ENCODE peak calls at places on chromosomes 4 and X, in four cellular contexts. One of them, this sample, is unnamed.
A peak's percentile ranks its signal among the peaks of the same experiment; 100 is the strongest.

GRCh38 chr4:161937596-161937995 is 226.2 kb downstream of the FSTL5 start:
- DNase-seq in H1: no peak
- DNase-seq in A549: no peak
- DNase-seq in SK-N-SH: no peak
- DNase-seq in this sample: no peak

GRCh38 chr4:26204249-26204825 is 116.5 kb upstream of the RBPJ start:
- DNase-seq in A549: no peak
- DNase-seq in SK-N-SH: no peak
- DNase-seq in H1: no peak
- DNase-seq in this sample: no peak

GRCh38 chr4:3130826-3131225 is 56.3 kb downstream of the HTT start:
- DNase-seq in H1: no peak
- DNase-seq in SK-N-SH: no peak
- DNase-seq in A549: no peak
- DNase-seq in this sample: no peak

GRCh38 chrX:17635231-17635630 is 102.1 kb upstream of the SCML1 start:
- DNase-seq in H1: peak; percentile 66
- DNase-seq in SK-N-SH: no peak
- DNase-seq in A549: no peak
- DNase-seq in this sample: peak; percentile 18

GRCh38 chrX:153812220-153812619 is 17.8 kb downstream of the SSR4 start:
- DNase-seq in H1: no peak
- DNase-seq in SK-N-SH: no peak
- DNase-seq in A549: no peak
- DNase-seq in this sample: no peak

GRCh38 chrX:15072259-15072658 is 197.6 kb downstream of the ASB9 start:
- DNase-seq in SK-N-SH: no peak
- DNase-seq in A549: no peak
- DNase-seq in H1: no peak
- DNase-seq in this sample: no peak

GRCh38 chr4:107689912-107690587 is 30.0 kb downstream of the PAPSS1 start:
- DNase-seq in SK-N-SH: no peak
- DNase-seq in H1: no peak
- DNase-seq in A549: peak; percentile 34
- DNase-seq in this sample: peak; percentile 94

GRCh38 chr4:61838072-61838471 is 637.9 kb downstream of the ADGRL3 start:
- DNase-seq in SK-N-SH: no peak
- DNase-seq in A549: no peak
- DNase-seq in H1: no peak
- DNase-seq in this sample: no peak

GRCh38 chr4:8640816-8641215 is 48.3 kb downstream of the CPZ start:
- DNase-seq in A549: no peak
- DNase-seq in SK-N-SH: no peak
- DNase-seq in H1: no peak
- DNase-seq in this sample: no peak

GRCh38 chrX:24553016-24553415 is 87.9 kb downstream of the PDK3 start:
- DNase-seq in SK-N-SH: no peak
- DNase-seq in H1: no peak
- DNase-seq in A549: no peak
- DNase-seq in this sample: no peak

GRCh38 chrX:12984629-12985303 is 9.9 kb downstream of the TMSB4X start:
- DNase-seq in H1: no peak
- DNase-seq in SK-N-SH: no peak
- DNase-seq in A549: peak; percentile 43
- DNase-seq in this sample: peak; percentile 35

GRCh38 chr4:86500527-86500926 is 93.6 kb upstream of the PTPN13 start:
- DNase-seq in SK-N-SH: no peak
- DNase-seq in H1: no peak
- DNase-seq in A549: no peak
- DNase-seq in this sample: no peak

GRCh38 chrX:154712781-154713391 is 38.0 kb downstream of the GAB3 start:
- DNase-seq in H1: no peak
- DNase-seq in A549: no peak
- DNase-seq in SK-N-SH: no peak
- DNase-seq in this sample: peak; percentile 73

GRCh38 chr4:4333265-4333706 is 43.2 kb downstream of the ZBTB49 start:
- DNase-seq in SK-N-SH: no peak
- DNase-seq in H1: no peak
- DNase-seq in A549: no peak
- DNase-seq in this sample: peak; percentile 84

GRCh38 chr4:55118397-55118796 is 7.0 kb downstream of the KDR start:
- DNase-seq in H1: no peak
- DNase-seq in SK-N-SH: no peak
- DNase-seq in A549: no peak
- DNase-seq in this sample: no peak

GRCh38 chrX:97126020-97126419 is 242.3 kb downstream of the RPA4 start:
- DNase-seq in H1: no peak
- DNase-seq in A549: no peak
- DNase-seq in SK-N-SH: no peak
- DNase-seq in this sample: peak; percentile 73

GRCh38 chr4:153467154-153467896 is 1.2 kb downstream of the TMEM131L start:
- DNase-seq in A549: peak; percentile 22
- DNase-seq in H1: peak; percentile 79
- DNase-seq in SK-N-SH: peak; percentile 54
- DNase-seq in this sample: no peak

GRCh38 chr4:8048856-8049686 is 109.4 kb upstream of the AFAP1 start:
- DNase-seq in H1: no peak
- DNase-seq in SK-N-SH: no peak
- DNase-seq in A549: no peak
- DNase-seq in this sample: no peak

GRCh38 chrX:13090261-13091110 is 46.1 kb upstream of the FAM9C start:
- DNase-seq in A549: no peak
- DNase-seq in SK-N-SH: no peak
- DNase-seq in H1: no peak
- DNase-seq in this sample: peak; percentile 51

GRCh38 chr4:154427149-154427548 is 64.5 kb downstream of the DCHS2 start:
- DNase-seq in A549: no peak
- DNase-seq in SK-N-SH: no peak
- DNase-seq in H1: no peak
- DNase-seq in this sample: no peak

GRCh38 chr4:128232719-128233118 is 54.9 kb downstream of the PGRMC2 start:
- DNase-seq in SK-N-SH: no peak
- DNase-seq in A549: no peak
- DNase-seq in H1: no peak
- DNase-seq in this sample: no peak

GRCh38 chrX:11449613-11450012 is 156.4 kb downstream of the AMELX start:
- DNase-seq in SK-N-SH: no peak
- DNase-seq in A549: no peak
- DNase-seq in H1: no peak
- DNase-seq in this sample: no peak

GRCh38 chrX:41561045-41561444 is 113.9 kb downstream of the NYX start:
- DNase-seq in SK-N-SH: no peak
- DNase-seq in H1: no peak
- DNase-seq in A549: peak; percentile 5
- DNase-seq in this sample: peak; percentile 95

GRCh38 chr4:183384516-183384915 is 59.9 kb upstream of the CDKN2AIP start:
- DNase-seq in A549: no peak
- DNase-seq in H1: no peak
- DNase-seq in SK-N-SH: no peak
- DNase-seq in this sample: no peak

GRCh38 chr4:96630839-96631238 is 790.9 kb downstream of the PDHA2 start:
- DNase-seq in SK-N-SH: no peak
- DNase-seq in A549: no peak
- DNase-seq in H1: no peak
- DNase-seq in this sample: no peak

GRCh38 chrX:24332868-24333267 is 19.0 kb upstream of the SUPT20HL2 start:
- DNase-seq in H1: no peak
- DNase-seq in SK-N-SH: no peak
- DNase-seq in A549: no peak
- DNase-seq in this sample: no peak

GRCh38 chrX:22159071-22159470 is 113.6 kb upstream of the CBLL2 start:
- DNase-seq in H1: no peak
- DNase-seq in A549: no peak
- DNase-seq in SK-N-SH: no peak
- DNase-seq in this sample: peak; percentile 29

GRCh38 chr4:13164783-13165371 is 319.3 kb downstream of the RAB28 start:
- DNase-seq in SK-N-SH: no peak
- DNase-seq in A549: no peak
- DNase-seq in H1: no peak
- DNase-seq in this sample: no peak

GRCh38 chrX:49071877-49072711 is 1.7 kb downstream of the PRAF2 start:
- DNase-seq in A549: no peak
- DNase-seq in H1: peak; percentile 60
- DNase-seq in SK-N-SH: peak; percentile 71
- DNase-seq in this sample: peak; percentile 67

GRCh38 chrX:41265615-41266014 is 68.3 kb upstream of the DDX3X start:
- DNase-seq in SK-N-SH: no peak
- DNase-seq in H1: no peak
- DNase-seq in A549: no peak
- DNase-seq in this sample: peak; percentile 69

GRCh38 chr4:15031993-15032660 is 29.8 kb downstream of the CPEB2 start:
- DNase-seq in SK-N-SH: no peak
- DNase-seq in A549: no peak
- DNase-seq in H1: no peak
- DNase-seq in this sample: peak; percentile 55

GRCh38 chr4:30245140-30245539 is 475.0 kb upstream of the PCDH7 start:
- DNase-seq in SK-N-SH: no peak
- DNase-seq in A549: no peak
- DNase-seq in H1: no peak
- DNase-seq in this sample: no peak

GRCh38 chr4:19486400-19486799 is 765.3 kb upstream of the SLIT2 start:
- DNase-seq in SK-N-SH: peak; percentile 28
- DNase-seq in A549: no peak
- DNase-seq in H1: no peak
- DNase-seq in this sample: no peak

GRCh38 chr4:89000844-89001360 is 56.1 kb downstream of the FAM13A start:
- DNase-seq in A549: peak; percentile 1
- DNase-seq in H1: no peak
- DNase-seq in SK-N-SH: peak; percentile 53
- DNase-seq in this sample: peak; percentile 60

GRCh38 chrX:106952089-106952488 is 31.9 kb downstream of the CLDN2 start:
- DNase-seq in A549: no peak
- DNase-seq in SK-N-SH: no peak
- DNase-seq in H1: no peak
- DNase-seq in this sample: no peak

GRCh38 chrX:9789555-9789954 is 3.3 kb downstream of the SHROOM2 start:
- DNase-seq in H1: no peak
- DNase-seq in SK-N-SH: no peak
- DNase-seq in A549: no peak
- DNase-seq in this sample: no peak

DNA sequence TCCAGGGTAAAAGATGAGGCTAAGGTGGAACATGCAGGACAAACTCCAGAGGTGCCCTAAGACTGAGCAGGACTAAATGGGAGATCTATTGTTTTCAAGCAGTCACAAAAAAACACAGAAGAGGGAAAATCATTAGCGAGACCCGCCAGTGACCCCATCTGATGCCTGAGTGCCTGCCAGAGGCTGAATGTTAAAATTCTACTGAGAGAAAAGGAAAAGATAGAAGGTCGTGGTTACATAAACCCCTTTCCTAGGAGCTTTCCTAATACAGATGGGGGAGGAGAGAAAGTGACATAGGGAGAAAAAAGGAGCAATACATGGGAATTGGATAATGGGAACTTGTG is 243.7 kb upstream of the KCNIP4 start:
- DNase-seq in H1: no peak
- DNase-seq in SK-N-SH: no peak
- DNase-seq in A549: no peak
- DNase-seq in this sample: no peak
- TF ChIP-seq RAD21 in H1: no peak
- TF ChIP-seq RAD21 in SK-N-SH: no peak
- TF ChIP-seq RAD21 in A549: no peak
- TF ChIP-seq RAD21 in this sample: no peak

DNA sequence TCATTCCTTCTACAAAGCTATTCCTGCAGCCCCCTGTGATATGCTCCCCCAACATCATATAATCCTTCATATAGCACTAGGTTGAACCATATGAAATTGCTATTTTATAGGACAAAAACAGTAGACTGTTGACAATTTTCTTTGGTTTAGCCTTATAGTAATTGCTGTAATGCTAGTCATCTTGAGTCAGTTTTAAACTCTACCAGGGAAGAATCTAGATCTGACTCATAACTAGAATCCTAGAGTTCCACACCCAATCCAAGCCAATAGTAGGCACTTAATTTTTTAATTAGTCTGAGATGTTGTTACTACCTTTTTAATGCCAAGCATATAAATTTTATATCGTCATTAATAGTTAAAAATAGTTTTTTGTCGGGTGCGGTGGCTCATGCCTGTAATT is 136.8 kb downstream of the CHRNA9 start:
- DNase-seq in SK-N-SH: no peak
- DNase-seq in A549: no peak
- DNase-seq in H1: no peak
- DNase-seq in this sample: peak; percentile 37
- TF ChIP-seq RAD21 in SK-N-SH: no peak
- TF ChIP-seq RAD21 in A549: no peak
- TF ChIP-seq RAD21 in H1: no peak
- TF ChIP-seq RAD21 in this sample: no peak

GRCh38 chr4:169619958-169620845 is at the start of gene CLCN3:
- DNase-seq in H1: peak; percentile 95
- DNase-seq in A549: peak; percentile 74
- DNase-seq in SK-N-SH: peak; percentile 93
- DNase-seq in this sample: peak; percentile 94

GRCh38 chr4:169619518-169619957 is 840 bp upstream of the CLCN3 start:
- DNase-seq in H1: no peak
- DNase-seq in A549: peak; percentile 46
- DNase-seq in SK-N-SH: peak; percentile 42
- DNase-seq in this sample: peak; percentile 54

GRCh38 chr4:169621754-169622481 is 1.5 kb downstream of the CLCN3 start:
- DNase-seq in A549: peak; percentile 2
- DNase-seq in H1: no peak
- DNase-seq in SK-N-SH: peak; percentile 22
- DNase-seq in this sample: peak; percentile 90

GRCh38 chr4:169618986-169619385 is 1.4 kb upstream of the CLCN3 start:
- DNase-seq in H1: no peak
- DNase-seq in SK-N-SH: no peak
- DNase-seq in A549: no peak
- DNase-seq in this sample: no peak

GRCh38 chr4:169620846-169621228 is 459 bp downstream of the CLCN3 start:
- DNase-seq in H1: no peak
- DNase-seq in SK-N-SH: peak; percentile 27
- DNase-seq in A549: peak; percentile 2
- DNase-seq in this sample: no peak
- TF ChIP-seq RAD21 in H1: no peak
- TF ChIP-seq RAD21 in SK-N-SH: no peak
- TF ChIP-seq RAD21 in A549: no peak
- TF ChIP-seq RAD21 in this sample: no peak

DNA sequence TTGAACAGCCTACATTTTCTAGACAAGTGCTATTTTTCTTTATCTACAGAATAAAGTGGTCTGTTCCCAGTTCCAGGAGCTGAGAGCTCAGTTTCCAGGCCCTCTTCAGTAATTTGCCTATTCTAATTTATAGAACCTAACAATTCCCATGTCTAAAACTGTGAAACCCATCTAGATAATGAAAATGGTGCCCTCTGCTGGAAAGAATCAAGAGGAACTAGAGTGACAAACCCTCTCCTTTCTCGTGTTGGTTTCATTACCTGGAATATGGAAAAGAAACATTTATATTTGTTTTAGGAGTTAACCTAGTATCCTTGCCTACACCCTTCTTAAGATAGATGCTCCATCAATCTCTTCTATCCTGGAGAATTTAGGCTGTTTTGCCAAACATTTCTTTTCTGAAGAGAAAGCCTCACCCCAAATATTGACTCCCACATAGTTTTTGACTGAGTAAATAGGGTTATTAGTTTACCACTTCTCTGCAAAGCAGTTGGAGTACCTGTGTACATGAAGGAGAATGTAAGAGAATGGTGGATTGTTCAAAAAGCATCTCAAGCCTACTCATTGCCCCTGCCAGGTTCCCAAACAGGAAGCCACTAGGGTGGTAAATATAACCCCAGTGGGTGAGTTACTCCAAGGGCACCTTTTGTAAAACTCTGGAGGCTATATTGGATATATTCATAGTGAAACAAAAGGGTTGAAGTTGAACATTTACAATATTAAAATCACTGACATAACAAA is 121.6 kb downstream of the RASL11B start:
- DNase-seq in A549: peak; percentile 10
- DNase-seq in H1: no peak
- DNase-seq in SK-N-SH: peak; percentile 49
- DNase-seq in this sample: peak; percentile 68
- TF ChIP-seq RAD21 in A549: peak; percentile 55
- TF ChIP-seq RAD21 in H1: peak; percentile 76
- TF ChIP-seq RAD21 in SK-N-SH: peak; percentile 77
- TF ChIP-seq RAD21 in this sample: peak; percentile 68